ENCODE peak calls at places on chromosomes 6 and 20, in seven cellular contexts. One of them, this sample, is unnamed. For H3K4me1, the result is how much of the 10 kb centered on the place peaks cover.

GRCh38 chr20:11499235-11499634 is 418.5 kb upstream of the BTBD3 start:
- DNase-seq in CD4-positive, alpha-beta memory T cell: no peak
- DNase-seq in cardiac muscle cell: no peak
- DNase-seq in sigmoid colon: no peak
- DNase-seq in adrenal gland: no peak
- DNase-seq in right cardiac atrium: no peak
- DNase-seq in heart right ventricle: no peak
- DNase-seq in this sample: no peak

GRCh38 chr6:126268087-126268486 is 71.8 kb upstream of the CENPW start:
- DNase-seq in CD4-positive, alpha-beta memory T cell: no peak
- DNase-seq in cardiac muscle cell: peak
- DNase-seq in sigmoid colon: no peak
- DNase-seq in adrenal gland: no peak
- DNase-seq in right cardiac atrium: no peak
- DNase-seq in heart right ventricle: no peak
- DNase-seq in this sample: no peak

GRCh38 chr20:34541917-34542316 is 16.6 kb upstream of the MAP1LC3A start:
- DNase-seq in CD4-positive, alpha-beta memory T cell: no peak
- DNase-seq in cardiac muscle cell: no peak
- DNase-seq in sigmoid colon: no peak
- DNase-seq in adrenal gland: no peak
- DNase-seq in right cardiac atrium: no peak
- DNase-seq in heart right ventricle: no peak
- DNase-seq in this sample: no peak

GRCh38 chr6:32944265-32944664 is 3.4 kb upstream of the HLA-DMB start:
- DNase-seq in CD4-positive, alpha-beta memory T cell: peak
- DNase-seq in cardiac muscle cell: no peak
- DNase-seq in sigmoid colon: no peak
- DNase-seq in adrenal gland: no peak
- DNase-seq in right cardiac atrium: no peak
- DNase-seq in heart right ventricle: no peak
- DNase-seq in this sample: no peak

GRCh38 chr20:63223121-63223825 is 7.3 kb upstream of the YTHDF1 start:
- DNase-seq in CD4-positive, alpha-beta memory T cell: peak
- DNase-seq in cardiac muscle cell: peak
- DNase-seq in sigmoid colon: no peak
- DNase-seq in adrenal gland: no peak
- DNase-seq in right cardiac atrium: no peak
- DNase-seq in heart right ventricle: no peak
- DNase-seq in this sample: no peak

GRCh38 chr6:87714093-87714809 is 12.2 kb upstream of the AKIRIN2 start:
- DNase-seq in CD4-positive, alpha-beta memory T cell: no peak
- DNase-seq in cardiac muscle cell: no peak
- DNase-seq in sigmoid colon: no peak
- DNase-seq in adrenal gland: no peak
- DNase-seq in right cardiac atrium: no peak
- DNase-seq in heart right ventricle: no peak
- DNase-seq in this sample: no peak

GRCh38 chr6:6538301-6538700 is 50.2 kb upstream of the LY86 start:
- DNase-seq in CD4-positive, alpha-beta memory T cell: no peak
- DNase-seq in cardiac muscle cell: no peak
- DNase-seq in sigmoid colon: no peak
- DNase-seq in adrenal gland: no peak
- DNase-seq in right cardiac atrium: no peak
- DNase-seq in heart right ventricle: no peak
- DNase-seq in this sample: no peak

GRCh38 chr6:43742285-43742684 is 27.7 kb upstream of the VEGFA start:
- DNase-seq in CD4-positive, alpha-beta memory T cell: no peak
- DNase-seq in cardiac muscle cell: no peak
- DNase-seq in sigmoid colon: peak
- DNase-seq in adrenal gland: peak
- DNase-seq in right cardiac atrium: no peak
- DNase-seq in heart right ventricle: no peak
- DNase-seq in this sample: no peak

GRCh38 chr6:140226637-140227036 is 852.2 kb upstream of the CITED2 start:
- DNase-seq in CD4-positive, alpha-beta memory T cell: no peak
- DNase-seq in cardiac muscle cell: no peak
- DNase-seq in sigmoid colon: no peak
- DNase-seq in adrenal gland: no peak
- DNase-seq in right cardiac atrium: no peak
- DNase-seq in heart right ventricle: no peak
- DNase-seq in this sample: no peak

GRCh38 chr6:21508753-21509152 is 84.8 kb upstream of the SOX4 start:
- DNase-seq in CD4-positive, alpha-beta memory T cell: no peak
- DNase-seq in cardiac muscle cell: no peak
- DNase-seq in sigmoid colon: no peak
- DNase-seq in adrenal gland: no peak
- DNase-seq in right cardiac atrium: no peak
- DNase-seq in heart right ventricle: no peak
- DNase-seq in this sample: no peak

GRCh38 chr20:52275243-52275817 is 83.8 kb upstream of the ZFP64 start:
- DNase-seq in CD4-positive, alpha-beta memory T cell: no peak
- DNase-seq in cardiac muscle cell: no peak
- DNase-seq in sigmoid colon: no peak
- DNase-seq in adrenal gland: no peak
- DNase-seq in right cardiac atrium: no peak
- DNase-seq in heart right ventricle: no peak
- DNase-seq in this sample: no peak

GRCh38 chr6:139482184-139482751 is 107.8 kb upstream of the CITED2 start:
- DNase-seq in CD4-positive, alpha-beta memory T cell: no peak
- DNase-seq in cardiac muscle cell: no peak
- DNase-seq in sigmoid colon: no peak
- DNase-seq in adrenal gland: no peak
- DNase-seq in right cardiac atrium: no peak
- DNase-seq in heart right ventricle: no peak
- DNase-seq in this sample: no peak

GRCh38 chr6:140571139-140571538 is 1196.7 kb upstream of the CITED2 start:
- DNase-seq in CD4-positive, alpha-beta memory T cell: no peak
- DNase-seq in cardiac muscle cell: no peak
- DNase-seq in sigmoid colon: no peak
- DNase-seq in adrenal gland: no peak
- DNase-seq in right cardiac atrium: no peak
- DNase-seq in heart right ventricle: no peak
- DNase-seq in this sample: no peak

GRCh38 chr20:49179368-49180277 is 8.5 kb downstream of the STAU1 start:
- DNase-seq in CD4-positive, alpha-beta memory T cell: no peak
- DNase-seq in cardiac muscle cell: no peak
- DNase-seq in sigmoid colon: no peak
- DNase-seq in adrenal gland: no peak
- DNase-seq in right cardiac atrium: no peak
- DNase-seq in heart right ventricle: no peak
- DNase-seq in this sample: no peak

GRCh38 chr6:108544586-108544985 is 16.1 kb upstream of the FOXO3 start:
- DNase-seq in CD4-positive, alpha-beta memory T cell: no peak
- DNase-seq in cardiac muscle cell: no peak
- DNase-seq in sigmoid colon: no peak
- DNase-seq in adrenal gland: peak
- DNase-seq in right cardiac atrium: no peak
- DNase-seq in heart right ventricle: no peak
- DNase-seq in this sample: no peak

GRCh38 chr6:109793015-109793414 is 101.9 kb downstream of the FIG4 start:
- DNase-seq in CD4-positive, alpha-beta memory T cell: no peak
- DNase-seq in cardiac muscle cell: no peak
- DNase-seq in sigmoid colon: no peak
- DNase-seq in adrenal gland: no peak
- DNase-seq in right cardiac atrium: no peak
- DNase-seq in heart right ventricle: no peak
- DNase-seq in this sample: no peak

GRCh38 chr6:109793793-109794192 is 102.7 kb downstream of the FIG4 start:
- DNase-seq in CD4-positive, alpha-beta memory T cell: no peak
- DNase-seq in cardiac muscle cell: peak
- DNase-seq in sigmoid colon: no peak
- DNase-seq in adrenal gland: peak
- DNase-seq in right cardiac atrium: no peak
- DNase-seq in heart right ventricle: peak
- DNase-seq in this sample: peak

GRCh38 chr6:109795994-109796555 is 105.0 kb downstream of the FIG4 start:
- DNase-seq in CD4-positive, alpha-beta memory T cell: no peak
- DNase-seq in cardiac muscle cell: no peak
- DNase-seq in sigmoid colon: no peak
- DNase-seq in adrenal gland: no peak
- DNase-seq in right cardiac atrium: no peak
- DNase-seq in heart right ventricle: no peak
- DNase-seq in this sample: no peak

GRCh38 chr6:109791301-109791700 is 100.2 kb downstream of the FIG4 start:
- DNase-seq in CD4-positive, alpha-beta memory T cell: no peak
- DNase-seq in cardiac muscle cell: no peak
- DNase-seq in sigmoid colon: no peak
- DNase-seq in adrenal gland: no peak
- DNase-seq in right cardiac atrium: no peak
- DNase-seq in heart right ventricle: no peak
- DNase-seq in this sample: no peak

GRCh38 chr6:109794201-109794926 is 103.3 kb downstream of the FIG4 start:
- DNase-seq in CD4-positive, alpha-beta memory T cell: no peak
- DNase-seq in cardiac muscle cell: no peak
- DNase-seq in sigmoid colon: no peak
- DNase-seq in adrenal gland: no peak
- DNase-seq in right cardiac atrium: no peak
- DNase-seq in heart right ventricle: no peak
- DNase-seq in this sample: no peak
- H3K4me1 ChIP-seq in CD4-positive, alpha-beta memory T cell: under half
- H3K4me1 ChIP-seq in cardiac muscle cell: under half
- H3K4me1 ChIP-seq in sigmoid colon: under half
- H3K4me1 ChIP-seq in adrenal gland: under half
- H3K4me1 ChIP-seq in right cardiac atrium: under half
- H3K4me1 ChIP-seq in heart right ventricle: under half
- H3K4me1 ChIP-seq in this sample: under half

GRCh38 chr20:41406896-41407444 is 40.4 kb upstream of the EMILIN3 start:
- DNase-seq in CD4-positive, alpha-beta memory T cell: no peak
- DNase-seq in cardiac muscle cell: no peak
- DNase-seq in sigmoid colon: no peak
- DNase-seq in adrenal gland: no peak
- DNase-seq in right cardiac atrium: no peak
- DNase-seq in heart right ventricle: no peak
- DNase-seq in this sample: no peak

GRCh38 chr20:41407617-41408016 is 41.0 kb upstream of the EMILIN3 start:
- DNase-seq in CD4-positive, alpha-beta memory T cell: no peak
- DNase-seq in cardiac muscle cell: no peak
- DNase-seq in sigmoid colon: no peak
- DNase-seq in adrenal gland: no peak
- DNase-seq in right cardiac atrium: no peak
- DNase-seq in heart right ventricle: no peak
- DNase-seq in this sample: no peak

GRCh38 chr20:41408131-41408789 is 41.6 kb upstream of the EMILIN3 start:
- DNase-seq in CD4-positive, alpha-beta memory T cell: no peak
- DNase-seq in cardiac muscle cell: no peak
- DNase-seq in sigmoid colon: no peak
- DNase-seq in adrenal gland: no peak
- DNase-seq in right cardiac atrium: no peak
- DNase-seq in heart right ventricle: no peak
- DNase-seq in this sample: no peak

GRCh38 chr20:41411458-41411857 is 44.8 kb upstream of the EMILIN3 start:
- DNase-seq in CD4-positive, alpha-beta memory T cell: no peak
- DNase-seq in cardiac muscle cell: no peak
- DNase-seq in sigmoid colon: no peak
- DNase-seq in adrenal gland: no peak
- DNase-seq in right cardiac atrium: no peak
- DNase-seq in heart right ventricle: no peak
- DNase-seq in this sample: no peak

GRCh38 chr20:41408986-41409385 is 42.4 kb upstream of the EMILIN3 start:
- DNase-seq in CD4-positive, alpha-beta memory T cell: no peak
- DNase-seq in cardiac muscle cell: no peak
- DNase-seq in sigmoid colon: no peak
- DNase-seq in adrenal gland: no peak
- DNase-seq in right cardiac atrium: no peak
- DNase-seq in heart right ventricle: no peak
- DNase-seq in this sample: no peak
- H3K27ac ChIP-seq in CD4-positive, alpha-beta memory T cell: no peak
- H3K27ac ChIP-seq in cardiac muscle cell: no peak
- H3K27ac ChIP-seq in sigmoid colon: peak
- H3K27ac ChIP-seq in adrenal gland: no peak
- H3K27ac ChIP-seq in right cardiac atrium: no peak
- H3K27ac ChIP-seq in heart right ventricle: no peak
- H3K27ac ChIP-seq in this sample: no peak

GRCh38 chr6:220736-221475 is 71.4 kb upstream of the DUSP22 start:
- DNase-seq in CD4-positive, alpha-beta memory T cell: no peak
- DNase-seq in cardiac muscle cell: no peak
- DNase-seq in sigmoid colon: no peak
- DNase-seq in adrenal gland: no peak
- DNase-seq in right cardiac atrium: no peak
- DNase-seq in heart right ventricle: no peak
- DNase-seq in this sample: no peak
- H3K4me1 ChIP-seq in CD4-positive, alpha-beta memory T cell: under half
- H3K4me1 ChIP-seq in cardiac muscle cell: under half
- H3K4me1 ChIP-seq in sigmoid colon: under half
- H3K4me1 ChIP-seq in adrenal gland: under half
- H3K4me1 ChIP-seq in right cardiac atrium: under half
- H3K4me1 ChIP-seq in heart right ventricle: under half
- H3K4me1 ChIP-seq in this sample: under half

GRCh38 chr20:33163856-33164762 is 3.9 kb upstream of the BPIFA2 start:
- DNase-seq in CD4-positive, alpha-beta memory T cell: no peak
- DNase-seq in cardiac muscle cell: no peak
- DNase-seq in sigmoid colon: no peak
- DNase-seq in adrenal gland: no peak
- DNase-seq in right cardiac atrium: no peak
- DNase-seq in heart right ventricle: no peak
- DNase-seq in this sample: no peak

GRCh38 chr20:33167859-33168258 is at the start of gene BPIFA2:
- DNase-seq in CD4-positive, alpha-beta memory T cell: no peak
- DNase-seq in cardiac muscle cell: no peak
- DNase-seq in sigmoid colon: no peak
- DNase-seq in adrenal gland: no peak
- DNase-seq in right cardiac atrium: no peak
- DNase-seq in heart right ventricle: no peak
- DNase-seq in this sample: no peak

GRCh38 chr20:33166533-33167113 is 1.3 kb upstream of the BPIFA2 start:
- DNase-seq in CD4-positive, alpha-beta memory T cell: no peak
- DNase-seq in cardiac muscle cell: no peak
- DNase-seq in sigmoid colon: no peak
- DNase-seq in adrenal gland: no peak
- DNase-seq in right cardiac atrium: no peak
- DNase-seq in heart right ventricle: no peak
- DNase-seq in this sample: no peak

GRCh38 chr20:33164763-33165095 is 3.2 kb upstream of the BPIFA2 start:
- DNase-seq in CD4-positive, alpha-beta memory T cell: no peak
- DNase-seq in cardiac muscle cell: no peak
- DNase-seq in sigmoid colon: no peak
- DNase-seq in adrenal gland: no peak
- DNase-seq in right cardiac atrium: no peak
- DNase-seq in heart right ventricle: no peak
- DNase-seq in this sample: no peak

DNA sequence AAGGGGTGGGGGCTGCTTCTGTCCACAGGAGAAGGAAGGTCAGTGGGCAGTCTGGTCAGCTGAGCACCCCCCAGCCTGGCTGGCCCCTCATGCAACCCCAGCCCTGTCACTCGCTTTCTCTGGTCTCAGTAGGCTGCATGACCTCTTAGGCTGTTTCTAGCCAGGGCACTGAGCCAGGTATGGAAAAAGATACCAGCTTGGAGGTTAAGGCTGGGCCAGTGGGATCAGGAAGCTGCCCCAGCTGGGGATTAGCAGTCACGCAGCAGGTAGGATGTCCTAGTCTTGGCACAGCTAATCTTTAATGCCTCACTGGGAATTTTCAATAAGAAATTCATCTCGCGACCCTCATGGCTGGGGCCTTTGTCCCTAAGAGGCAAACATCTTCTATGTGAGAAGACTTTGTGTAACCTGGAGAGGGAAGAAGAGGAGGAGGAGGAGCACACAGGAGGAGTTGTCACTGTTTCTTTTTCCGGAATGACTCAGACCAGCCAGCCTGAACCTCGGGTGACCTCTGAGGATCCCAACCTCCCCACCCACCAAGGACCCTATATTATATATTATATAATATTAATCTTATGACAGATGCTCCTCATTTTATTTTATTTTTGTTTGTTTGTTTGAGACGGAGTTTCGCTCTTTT is 2.4 kb upstream of the BPIFA2 start:
- DNase-seq in CD4-positive, alpha-beta memory T cell: no peak
- DNase-seq in cardiac muscle cell: no peak
- DNase-seq in sigmoid colon: no peak
- DNase-seq in adrenal gland: peak
- DNase-seq in right cardiac atrium: no peak
- DNase-seq in heart right ventricle: no peak
- DNase-seq in this sample: no peak
- H3K27ac ChIP-seq in CD4-positive, alpha-beta memory T cell: no peak
- H3K27ac ChIP-seq in cardiac muscle cell: no peak
- H3K27ac ChIP-seq in sigmoid colon: no peak
- H3K27ac ChIP-seq in adrenal gland: no peak
- H3K27ac ChIP-seq in right cardiac atrium: no peak
- H3K27ac ChIP-seq in heart right ventricle: no peak
- H3K27ac ChIP-seq in this sample: no peak